ENCODE peak calls at places on chromosomes 7 and 10, in six cellular contexts. One of them, this sample, is unnamed. For H3K4me1, the result is how much of the 10 kb centered on the place peaks cover.

GRCh38 chr7:47622946-47623640 is 41.2 kb upstream of the TNS3 start:
- DNase-seq in CD8-positive, alpha-beta memory T cell: no peak
- DNase-seq in A549: peak
- DNase-seq in gastrocnemius medialis: no peak
- DNase-seq in cardiac muscle cell: peak
- DNase-seq in IMR-90: peak
- DNase-seq in this sample: no peak

GRCh38 chr7:29454899-29455451 is 108.7 kb upstream of the PRR15 start:
- DNase-seq in CD8-positive, alpha-beta memory T cell: no peak
- DNase-seq in A549: no peak
- DNase-seq in gastrocnemius medialis: no peak
- DNase-seq in cardiac muscle cell: no peak
- DNase-seq in IMR-90: no peak
- DNase-seq in this sample: no peak

GRCh38 chr10:66827353-66827752 is 98.5 kb upstream of the LRRTM3 start:
- DNase-seq in CD8-positive, alpha-beta memory T cell: no peak
- DNase-seq in A549: no peak
- DNase-seq in gastrocnemius medialis: no peak
- DNase-seq in cardiac muscle cell: peak
- DNase-seq in IMR-90: peak
- DNase-seq in this sample: no peak

GRCh38 chr7:7271094-7271874 is 88.9 kb downstream of the C1GALT1 start:
- DNase-seq in CD8-positive, alpha-beta memory T cell: no peak
- DNase-seq in A549: no peak
- DNase-seq in gastrocnemius medialis: no peak
- DNase-seq in cardiac muscle cell: no peak
- DNase-seq in IMR-90: no peak
- DNase-seq in this sample: no peak

GRCh38 chr7:22208806-22209205 is 148.1 kb downstream of the RAPGEF5 start:
- DNase-seq in CD8-positive, alpha-beta memory T cell: no peak
- DNase-seq in A549: no peak
- DNase-seq in gastrocnemius medialis: no peak
- DNase-seq in cardiac muscle cell: no peak
- DNase-seq in IMR-90: no peak
- DNase-seq in this sample: no peak

GRCh38 chr7:36602975-36603887 is 121.1 kb downstream of the AOAH start:
- DNase-seq in CD8-positive, alpha-beta memory T cell: no peak
- DNase-seq in A549: no peak
- DNase-seq in gastrocnemius medialis: no peak
- DNase-seq in cardiac muscle cell: no peak
- DNase-seq in IMR-90: no peak
- DNase-seq in this sample: no peak

GRCh38 chr7:45985902-45986301 is 64.8 kb upstream of the IGFBP3 start:
- DNase-seq in CD8-positive, alpha-beta memory T cell: no peak
- DNase-seq in A549: peak
- DNase-seq in gastrocnemius medialis: no peak
- DNase-seq in cardiac muscle cell: peak
- DNase-seq in IMR-90: peak
- DNase-seq in this sample: no peak

GRCh38 chr10:103350522-103351260 is at the start of gene PCGF6:
- DNase-seq in CD8-positive, alpha-beta memory T cell: peak
- DNase-seq in A549: peak
- DNase-seq in gastrocnemius medialis: peak
- DNase-seq in cardiac muscle cell: peak
- DNase-seq in IMR-90: peak
- DNase-seq in this sample: peak

GRCh38 chr10:96287392-96288105 is 16.2 kb upstream of the BLNK start:
- DNase-seq in CD8-positive, alpha-beta memory T cell: no peak
- DNase-seq in A549: peak
- DNase-seq in gastrocnemius medialis: no peak
- DNase-seq in cardiac muscle cell: peak
- DNase-seq in IMR-90: no peak
- DNase-seq in this sample: no peak

GRCh38 chr7:2201128-2201527 is 31.6 kb downstream of the MAD1L1 start:
- DNase-seq in CD8-positive, alpha-beta memory T cell: no peak
- DNase-seq in A549: no peak
- DNase-seq in gastrocnemius medialis: no peak
- DNase-seq in cardiac muscle cell: no peak
- DNase-seq in IMR-90: no peak
- DNase-seq in this sample: no peak

GRCh38 chr7:106418526-106418925 is 133.7 kb upstream of the NAMPT start:
- DNase-seq in CD8-positive, alpha-beta memory T cell: no peak
- DNase-seq in A549: no peak
- DNase-seq in gastrocnemius medialis: no peak
- DNase-seq in cardiac muscle cell: peak
- DNase-seq in IMR-90: peak
- DNase-seq in this sample: no peak

GRCh38 chr10:66192162-66192834 is 733.5 kb upstream of the LRRTM3 start:
- DNase-seq in CD8-positive, alpha-beta memory T cell: no peak
- DNase-seq in A549: no peak
- DNase-seq in gastrocnemius medialis: no peak
- DNase-seq in cardiac muscle cell: no peak
- DNase-seq in IMR-90: no peak
- DNase-seq in this sample: no peak

GRCh38 chr10:43160067-43160918 is 22.0 kb downstream of the CSGALNACT2 start:
- DNase-seq in CD8-positive, alpha-beta memory T cell: no peak
- DNase-seq in A549: no peak
- DNase-seq in gastrocnemius medialis: no peak
- DNase-seq in cardiac muscle cell: peak
- DNase-seq in IMR-90: peak
- DNase-seq in this sample: no peak

GRCh38 chr7:49875336-49875735 is 101.9 kb downstream of the VWC2 start:
- DNase-seq in CD8-positive, alpha-beta memory T cell: no peak
- DNase-seq in A549: no peak
- DNase-seq in gastrocnemius medialis: no peak
- DNase-seq in cardiac muscle cell: no peak
- DNase-seq in IMR-90: no peak
- DNase-seq in this sample: no peak

GRCh38 chr7:149598721-149599308 is 101.2 kb upstream of the ZNF746 start:
- DNase-seq in CD8-positive, alpha-beta memory T cell: no peak
- DNase-seq in A549: peak
- DNase-seq in gastrocnemius medialis: no peak
- DNase-seq in cardiac muscle cell: peak
- DNase-seq in IMR-90: peak
- DNase-seq in this sample: no peak

GRCh38 chr7:23751852-23752251 is 41.8 kb downstream of the STK31 start:
- DNase-seq in CD8-positive, alpha-beta memory T cell: no peak
- DNase-seq in A549: no peak
- DNase-seq in gastrocnemius medialis: no peak
- DNase-seq in cardiac muscle cell: no peak
- DNase-seq in IMR-90: no peak
- DNase-seq in this sample: no peak

GRCh38 chr7:3408814-3409595 is 108.0 kb downstream of the SDK1 start:
- DNase-seq in CD8-positive, alpha-beta memory T cell: no peak
- DNase-seq in A549: no peak
- DNase-seq in gastrocnemius medialis: no peak
- DNase-seq in cardiac muscle cell: no peak
- DNase-seq in IMR-90: no peak
- DNase-seq in this sample: no peak

GRCh38 chr10:67602268-67602950 is 93.6 kb downstream of the CTNNA3 start:
- DNase-seq in CD8-positive, alpha-beta memory T cell: no peak
- DNase-seq in A549: peak
- DNase-seq in gastrocnemius medialis: no peak
- DNase-seq in cardiac muscle cell: peak
- DNase-seq in IMR-90: peak
- DNase-seq in this sample: no peak

GRCh38 chr10:49595713-49596492 is 14.2 kb upstream of the SLC18A3 start:
- DNase-seq in CD8-positive, alpha-beta memory T cell: no peak
- DNase-seq in A549: no peak
- DNase-seq in gastrocnemius medialis: no peak
- DNase-seq in cardiac muscle cell: no peak
- DNase-seq in IMR-90: peak
- DNase-seq in this sample: no peak

GRCh38 chr10:61623101-61623500 is 39.6 kb upstream of the CABCOCO1 start:
- DNase-seq in CD8-positive, alpha-beta memory T cell: no peak
- DNase-seq in A549: no peak
- DNase-seq in gastrocnemius medialis: no peak
- DNase-seq in cardiac muscle cell: no peak
- DNase-seq in IMR-90: no peak
- DNase-seq in this sample: no peak

GRCh38 chr7:77746164-77746823 is 50.0 kb downstream of the RSBN1L start:
- DNase-seq in CD8-positive, alpha-beta memory T cell: no peak
- DNase-seq in A549: no peak
- DNase-seq in gastrocnemius medialis: no peak
- DNase-seq in cardiac muscle cell: no peak
- DNase-seq in IMR-90: no peak
- DNase-seq in this sample: no peak

GRCh38 chr10:96367470-96367869 is 8.7 kb upstream of the OPALIN start:
- DNase-seq in CD8-positive, alpha-beta memory T cell: no peak
- DNase-seq in A549: no peak
- DNase-seq in gastrocnemius medialis: no peak
- DNase-seq in cardiac muscle cell: no peak
- DNase-seq in IMR-90: no peak
- DNase-seq in this sample: no peak

GRCh38 chr7:128831994-128832879 is 2.0 kb downstream of the FLNC start:
- DNase-seq in CD8-positive, alpha-beta memory T cell: no peak
- DNase-seq in A549: no peak
- DNase-seq in gastrocnemius medialis: peak
- DNase-seq in cardiac muscle cell: peak
- DNase-seq in IMR-90: peak
- DNase-seq in this sample: no peak

GRCh38 chr10:62996925-62997324 is 136.2 kb upstream of the NRBF2 start:
- DNase-seq in CD8-positive, alpha-beta memory T cell: no peak
- DNase-seq in A549: no peak
- DNase-seq in gastrocnemius medialis: no peak
- DNase-seq in cardiac muscle cell: no peak
- DNase-seq in IMR-90: no peak
- DNase-seq in this sample: no peak

GRCh38 chr10:122988501-122988900 is 8.3 kb downstream of the PSTK start:
- DNase-seq in CD8-positive, alpha-beta memory T cell: no peak
- DNase-seq in A549: no peak
- DNase-seq in gastrocnemius medialis: no peak
- DNase-seq in cardiac muscle cell: no peak
- DNase-seq in IMR-90: no peak
- DNase-seq in this sample: no peak

GRCh38 chr7:104650991-104651680 is 322.7 kb downstream of the LHFPL3 start:
- DNase-seq in CD8-positive, alpha-beta memory T cell: no peak
- DNase-seq in A549: no peak
- DNase-seq in gastrocnemius medialis: no peak
- DNase-seq in cardiac muscle cell: no peak
- DNase-seq in IMR-90: no peak
- DNase-seq in this sample: no peak

DNA sequence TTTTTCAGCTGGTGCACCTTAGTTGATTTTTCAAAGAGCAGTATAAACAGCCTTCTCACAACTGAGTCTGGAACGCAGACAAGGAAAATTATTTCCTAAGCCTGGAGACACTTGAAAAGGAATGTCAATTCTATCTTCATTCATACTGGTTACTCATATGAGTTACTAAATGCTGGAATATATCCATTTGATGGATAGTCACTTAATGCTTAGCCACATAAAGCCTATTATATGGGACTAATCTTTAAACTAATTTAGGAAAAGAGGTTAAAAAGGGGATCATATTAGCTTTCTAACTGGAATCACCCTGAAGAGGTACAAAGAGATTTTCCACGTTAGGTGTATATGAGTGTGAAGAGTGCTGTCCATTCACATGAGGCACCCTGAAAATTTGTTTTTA is 1.7 kb upstream of the HOXA4 start:
- DNase-seq in CD8-positive, alpha-beta memory T cell: no peak
- DNase-seq in A549: no peak
- DNase-seq in gastrocnemius medialis: no peak
- DNase-seq in cardiac muscle cell: no peak
- DNase-seq in IMR-90: no peak
- DNase-seq in this sample: no peak
- H3K4me1 ChIP-seq in CD8-positive, alpha-beta memory T cell: under half
- H3K4me1 ChIP-seq in A549: under half
- H3K4me1 ChIP-seq in gastrocnemius medialis: half or more
- H3K4me1 ChIP-seq in cardiac muscle cell: under half
- H3K4me1 ChIP-seq in IMR-90: under half
- H3K4me1 ChIP-seq in this sample: under half

DNA sequence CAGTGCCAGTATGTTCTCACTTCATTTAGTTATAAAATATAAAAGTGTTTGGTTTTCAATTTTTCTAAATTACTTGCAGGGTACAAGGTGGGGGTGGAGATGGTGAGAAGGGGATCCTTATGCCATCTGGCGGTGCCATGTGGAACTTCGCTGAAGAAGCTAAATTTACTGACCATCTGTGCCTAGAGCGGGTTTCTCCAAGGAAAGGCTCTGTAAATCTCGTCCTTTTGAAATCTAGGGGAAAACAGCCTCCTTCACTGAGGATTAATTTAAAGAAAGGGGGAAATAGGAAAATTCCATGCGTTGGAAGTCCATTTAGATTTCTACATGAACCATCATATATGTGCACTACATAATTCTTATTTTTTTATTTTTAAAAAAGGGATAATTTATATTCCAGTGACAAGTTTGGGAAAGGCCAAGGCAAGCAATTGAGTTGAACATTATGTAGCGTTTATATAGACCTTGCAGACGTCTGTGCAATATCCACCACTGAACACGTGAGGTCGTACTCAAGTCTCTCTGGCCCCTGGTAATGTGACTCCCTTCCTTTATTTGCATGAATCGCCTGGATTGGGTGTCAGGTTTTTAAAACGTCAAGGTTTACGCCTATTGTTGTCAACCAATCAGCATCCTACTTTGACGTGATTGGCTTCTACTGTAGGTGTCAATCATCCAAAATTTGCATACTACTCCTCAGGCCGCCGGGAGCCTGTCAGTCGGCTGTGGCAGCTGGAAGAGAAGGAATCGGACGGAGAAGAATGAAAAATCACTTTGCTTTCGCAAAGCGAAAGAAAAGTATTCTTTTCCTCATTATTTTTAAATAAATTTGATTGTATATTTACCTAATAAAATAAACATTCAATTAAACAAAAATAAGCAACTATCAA is 297.1 kb upstream of the NFE2L3 start:
- DNase-seq in CD8-positive, alpha-beta memory T cell: no peak
- DNase-seq in A549: peak
- DNase-seq in gastrocnemius medialis: peak
- DNase-seq in cardiac muscle cell: peak
- DNase-seq in IMR-90: peak
- DNase-seq in this sample: peak
- H3K4me3 ChIP-seq in CD8-positive, alpha-beta memory T cell: no peak
- H3K4me3 ChIP-seq in A549: peak
- H3K4me3 ChIP-seq in gastrocnemius medialis: peak
- H3K4me3 ChIP-seq in cardiac muscle cell: peak
- H3K4me3 ChIP-seq in IMR-90: no peak
- H3K4me3 ChIP-seq in this sample: no peak

GRCh38 chr7:71472962-71473361 is 341.0 kb downstream of the GALNT17 start:
- DNase-seq in CD8-positive, alpha-beta memory T cell: no peak
- DNase-seq in A549: no peak
- DNase-seq in gastrocnemius medialis: no peak
- DNase-seq in cardiac muscle cell: no peak
- DNase-seq in IMR-90: no peak
- DNase-seq in this sample: no peak
- H3K27ac ChIP-seq in CD8-positive, alpha-beta memory T cell: no peak
- H3K27ac ChIP-seq in A549: no peak
- H3K27ac ChIP-seq in gastrocnemius medialis: no peak
- H3K27ac ChIP-seq in cardiac muscle cell: no peak
- H3K27ac ChIP-seq in IMR-90: no peak
- H3K27ac ChIP-seq in this sample: no peak

DNA sequence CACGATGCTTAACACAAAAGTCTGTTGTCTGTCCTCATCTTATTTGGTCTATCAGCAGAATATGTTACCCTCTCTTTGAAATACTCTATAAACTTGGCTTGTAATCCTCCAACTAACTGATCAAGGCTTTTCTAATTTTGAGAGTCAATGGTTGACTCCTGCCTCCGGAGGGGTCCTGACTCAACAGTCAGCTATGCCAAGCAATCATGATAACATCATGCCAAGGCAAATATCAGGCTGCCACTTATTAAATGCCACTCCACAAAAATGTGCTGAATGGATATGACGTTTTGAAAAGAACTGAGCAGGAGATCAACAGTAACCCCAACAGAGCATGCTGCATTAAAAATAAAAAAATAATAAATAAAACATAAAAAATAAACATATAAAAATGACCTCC is 116.1 kb downstream of the PARD3 start:
- DNase-seq in CD8-positive, alpha-beta memory T cell: no peak
- DNase-seq in A549: peak
- DNase-seq in gastrocnemius medialis: no peak
- DNase-seq in cardiac muscle cell: peak
- DNase-seq in IMR-90: peak
- DNase-seq in this sample: no peak
- H3K4me1 ChIP-seq in CD8-positive, alpha-beta memory T cell: under half
- H3K4me1 ChIP-seq in A549: half or more
- H3K4me1 ChIP-seq in gastrocnemius medialis: under half
- H3K4me1 ChIP-seq in cardiac muscle cell: under half
- H3K4me1 ChIP-seq in IMR-90: under half
- H3K4me1 ChIP-seq in this sample: under half

This sample was measured in CD4-positive, alpha-beta memory T cell.